ENCODE peak calls at places on chromosomes 4 and X, in five cellular contexts. Y, B, K, D and N are unnamed samples.

GRCh38 chr4:6938237-6938636 is 28.6 kb downstream of the TBC1D14 start:
- DNase-seq in Y (no peak), B (peak), K (no peak), D (no peak), N (no peak)

GRCh38 chrX:121254336-121254735 is 206.9 kb downstream of the GLUD2 start:
- DNase-seq in Y (no peak), B (no peak), K (no peak), D (no peak), N (no peak)

GRCh38 chrX:43866423-43866822 is 15.8 kb downstream of the MAOB start:
- DNase-seq in Y (no peak), B (no peak), K (no peak), D (no peak), N (no peak)

GRCh38 chr4:98434816-98435215 is 173.6 kb downstream of the RAP1GDS1 start:
- DNase-seq in Y (no peak), B (no peak), K (no peak), D (no peak), N (no peak)

GRCh38 chr4:1295405-1296055 is 5.8 kb downstream of the MAEA start:
- DNase-seq in Y (no peak), B (peak), K (no peak), D (no peak), N (no peak)

GRCh38 chrX:110167952-110168451 is 149.9 kb downstream of the AMMECR1 start:
- DNase-seq in Y (no peak), B (no peak), K (peak), D (peak), N (peak)

GRCh38 chrX:352181-352580 is 33.6 kb upstream of the GTPBP6 start:
- DNase-seq in Y (no peak), B (no peak), K (no peak), D (no peak), N (no peak)

GRCh38 chr4:74244049-74244448 is 64.2 kb upstream of the EPGN start:
- DNase-seq in Y (no peak), B (no peak), K (no peak), D (no peak), N (no peak)